ENCODE peak calls at places on chromosomes 6 and 20, in six cellular contexts. K, I, D, N, H and E are unnamed samples.

GRCh38 chr6:127367023-127367375 is 23.6 kb upstream of the ECHDC1 start:
- DNase-seq in K (no peak), H (no peak), N (no peak), I (no peak), D (no peak), E (no peak)

GRCh38 chr6:26330835-26331808 is 33.9 kb upstream of the BTN3A2 start:
- DNase-seq in N (no peak), I (no peak), D (no peak), H (peak), K (no peak), E (peak)

GRCh38 chr6:26339612-26340011 is 25.4 kb upstream of the BTN3A2 start:
- DNase-seq in D (no peak), I (no peak), K (no peak), N (no peak), H (no peak), E (no peak)

GRCh38 chr6:13406781-13407180 is 78.4 kb upstream of the TBC1D7 start:
- DNase-seq in D (no peak), N (no peak), H (no peak), K (peak), I (no peak), E (no peak)

GRCh38 chr6:161788531-161788930 is 514.7 kb upstream of the AGPAT4 start:
- DNase-seq in N (no peak), I (no peak), D (no peak), K (no peak), H (no peak), E (no peak)

GRCh38 chr6:54718541-54719023 is 128.0 kb upstream of the FAM83B start:
- DNase-seq in D (no peak), H (no peak), K (peak), I (no peak), N (no peak), E (no peak)

GRCh38 chr20:8361008-8361652 is 229.1 kb downstream of the PLCB1 start:
- DNase-seq in K (no peak), I (no peak), N (no peak), H (peak), D (no peak), E (no peak)

GRCh38 chr6:166387642-166388325 is 5.0 kb upstream of the MPC1 start:
- DNase-seq in N (no peak), D (no peak), H (no peak), K (no peak), I (no peak), E (no peak)

GRCh38 chr6:148557796-148558457 is 188.9 kb upstream of the UST start:
- DNase-seq in I (no peak), N (no peak), D (no peak), K (no peak), H (peak), E (no peak)

GRCh38 chr20:33893314-33893713 is 82.2 kb downstream of the CHMP4B start:
- DNase-seq in N (no peak), D (no peak), I (no peak), H (peak), K (no peak), E (no peak)

GRCh38 chr6:23663652-23664051 is 462.4 kb upstream of the NRSN1 start:
- DNase-seq in D (no peak), K (no peak), N (no peak), H (no peak), I (no peak), E (no peak)

GRCh38 chr20:3174442-3175263 is 1.3 kb upstream of the LZTS3 start:
- DNase-seq in I (no peak), N (no peak), K (peak), H (peak), D (no peak), E (no peak)

GRCh38 chr6:167329014-167329413 is 4.1 kb downstream of the TTLL2 start:
- DNase-seq in N (no peak), K (no peak), H (no peak), I (no peak), D (no peak), E (no peak)

GRCh38 chr6:137341721-137342195 is 122.6 kb upstream of the IFNGR1 start:
- DNase-seq in D (no peak), H (peak), I (peak), N (peak), K (peak), E (peak)

GRCh38 chr6:64062960-64063683 is 427.5 kb downstream of the PHF3 start:
- DNase-seq in N (no peak), K (no peak), D (no peak), I (no peak), H (peak), E (no peak)

GRCh38 chr6:54125493-54125892 is 14.2 kb downstream of the MLIP start:
- DNase-seq in H (no peak), K (no peak), N (no peak), I (no peak), D (no peak), E (no peak)

GRCh38 chr6:43974643-43975235 is 152.5 kb downstream of the MRPL14 start:
- DNase-seq in H (no peak), K (no peak), I (no peak), N (no peak), D (no peak), E (no peak)

GRCh38 chr20:16052406-16052805 is 520.8 kb downstream of the KIF16B start:
- DNase-seq in K (peak), N (no peak), I (no peak), H (no peak), D (no peak), E (no peak)